ENCODE peak calls at places on chromosomes 2 and 18, in six cellular contexts. U is choroid plexus epithelial cell; H is epithelial cell of esophagus; T is tibial artery; M is activated CD8-positive, alpha-beta memory T cell treated with anti-CD3 and anti-CD28 coated beads for 1 hour; G is NCI-H1694. S is an unnamed sample.

GRCh38 chr2:218876562-218877219 is 4.0 kb upstream of the WNT10A start:
- DNase-seq in U (peak; percentile 77), T (peak; percentile 67), M (peak; percentile 46), G (peak; percentile 94), H (peak; percentile 70), S (peak; percentile 80)

GRCh38 chr2:41736105-41736567 is 311.7 kb upstream of the PKDCC start:
- DNase-seq in H (peak; percentile 32), T (no peak), U (no peak), M (no peak), G (no peak), S (no peak)

GRCh38 chr2:108906403-108907077 is 82.5 kb downstream of the EDAR start:
- DNase-seq in G (no peak), H (no peak), U (no peak), M (no peak), T (no peak), S (no peak)

GRCh38 chr2:137775529-137775928 is 188.7 kb upstream of the HNMT start:
- DNase-seq in G (no peak), U (no peak), H (no peak), M (no peak), T (no peak), S (no peak)

GRCh38 chr2:45836316-45836715 is 184.8 kb downstream of the PRKCE start:
- DNase-seq in U (no peak), H (no peak), T (no peak), G (no peak), M (no peak), S (no peak)

GRCh38 chr2:107376910-107377309 is 449.8 kb upstream of the RGPD4 start:
- DNase-seq in T (no peak), G (no peak), U (no peak), H (no peak), M (no peak), S (no peak)

GRCh38 chr2:191710411-191710900 is 32.5 kb downstream of the NABP1 start:
- DNase-seq in G (no peak), H (no peak), T (no peak), M (no peak), U (peak; percentile 77), S (no peak)

GRCh38 chr2:202113571-202114142 is 40.6 kb downstream of the KIAA2012 start:
- DNase-seq in H (peak; percentile 50), G (no peak), T (no peak), U (no peak), M (no peak), S (no peak)

GRCh38 chr2:65554765-65555561 is 122.6 kb upstream of the SPRED2 start:
- DNase-seq in H (no peak), T (no peak), U (no peak), M (no peak), G (no peak), S (no peak)

GRCh38 chr2:128493880-128494279 is 175.2 kb upstream of the HS6ST1 start:
- DNase-seq in G (no peak), U (no peak), T (no peak), M (no peak), H (no peak), S (no peak)

GRCh38 chr18:27583021-27583420 is 397.9 kb upstream of the CHST9 start:
- DNase-seq in G (no peak), M (no peak), H (peak; percentile 45), T (no peak), U (peak; percentile 83), S (no peak)

GRCh38 chr2:10901160-10901559 is 10.6 kb upstream of the KCNF1 start:
- DNase-seq in H (peak; percentile 93), G (no peak), U (no peak), M (no peak), T (no peak), S (no peak)

GRCh38 chr2:168851674-168852320 is 38.4 kb downstream of the SPC25 start:
- DNase-seq in M (no peak), T (no peak), G (no peak), H (peak; percentile 93), U (peak; percentile 91), S (no peak)

GRCh38 chr2:54675738-54676137 is 47.7 kb upstream of the EML6 start:
- DNase-seq in G (no peak), H (peak; percentile 61), M (no peak), U (no peak), T (no peak), S (no peak)

GRCh38 chr2:73130790-73131189 is 18.0 kb upstream of the RAB11FIP5 start:
- DNase-seq in G (no peak), T (no peak), U (no peak), H (no peak), M (no peak), S (no peak)

GRCh38 chr2:165593081-165593480 is 123.6 kb downstream of the CSRNP3 start:
- DNase-seq in M (no peak), H (no peak), U (no peak), T (no peak), G (no peak), S (no peak)

GRCh38 chr2:183070942-183071844 is 7.4 kb upstream of the DUSP19 start:
- DNase-seq in G (no peak), U (peak; percentile 70), T (peak; percentile 36), H (peak; percentile 59), M (no peak), S (peak; percentile 70)

GRCh38 chr2:102106133-102106556 is 36.4 kb upstream of the IL1R1 start:
- DNase-seq in H (peak; percentile 66), U (peak; percentile 90), G (no peak), T (no peak), M (no peak), S (no peak)

GRCh38 chr2:82120120-82120519 is 1815.6 kb upstream of the LRRTM1 start:
- DNase-seq in M (no peak), G (no peak), H (no peak), U (no peak), T (no peak), S (no peak)

GRCh38 chr2:168666339-168666738 is 136.1 kb upstream of the NOSTRIN start:
- DNase-seq in T (no peak), U (no peak), M (no peak), G (no peak), H (peak; percentile 62), S (no peak)